ENCODE peak calls at places on chromosomes 6 and 20, in eight cellular contexts. Z is cardiac fibroblast; D is CD8-positive, alpha-beta memory T cell; Q is osteoblast; V is CD4-positive, CD25-positive, alpha-beta regulatory T cell; W is astrocyte of the spinal cord; L is right cardiac atrium; U is OCI-LY7. N is an unnamed sample.

GRCh38 chr20:289693-290080 is 863 bp downstream of the C20orf96 start:
- DNase-seq in Q (no peak), Z (peak), D (no peak), W (no peak), U (no peak), L (no peak), V (peak), N (no peak)

GRCh38 chr6:29589423-29590048 is 4.6 kb downstream of the OR2H2 start:
- DNase-seq in V (peak), L (no peak), Q (no peak), Z (peak), W (peak), U (peak), D (peak), N (peak)

GRCh38 chr6:108944058-108944457 is 95.8 kb downstream of the ARMC2 start:
- DNase-seq in W (peak), Q (no peak), U (peak), V (no peak), D (no peak), Z (peak), L (no peak), N (no peak)

GRCh38 chr6:132811276-132811675 is 3.1 kb upstream of the RPS12 start:
- DNase-seq in D (no peak), Z (peak), Q (no peak), U (no peak), L (no peak), W (peak), V (no peak), N (no peak)

GRCh38 chr20:5928063-5928462 is 22.3 kb downstream of the TRMT6 start:
- DNase-seq in D (no peak), V (no peak), Z (no peak), Q (no peak), U (no peak), L (no peak), W (no peak), N (no peak)

GRCh38 chr20:46642265-46642942 is 8.9 kb downstream of the SLC13A3 start:
- DNase-seq in D (no peak), L (no peak), U (no peak), Z (no peak), W (no peak), V (no peak), Q (no peak), N (no peak)

GRCh38 chr6:140581601-140582000 is 1207.2 kb upstream of the CITED2 start:
- DNase-seq in L (no peak), Q (no peak), Z (no peak), U (no peak), D (no peak), W (no peak), V (peak), N (no peak)

GRCh38 chr6:81834141-81834621 is 81.7 kb upstream of the TENT5A start:
- DNase-seq in Q (no peak), V (no peak), L (peak), Z (peak), U (no peak), W (peak), D (no peak), N (no peak)

GRCh38 chr20:6637160-6637579 is 130.3 kb upstream of the BMP2 start:
- DNase-seq in Q (no peak), V (no peak), Z (no peak), L (no peak), D (no peak), W (no peak), U (no peak), N (no peak)

GRCh38 chr6:56840467-56841371 is 114.2 kb upstream of the BEND6 start:
- DNase-seq in V (no peak), U (no peak), L (no peak), Q (peak), D (no peak), Z (peak), W (peak), N (no peak)

GRCh38 chr6:56401477-56402070 is 154.2 kb upstream of the COL21A1 start:
- DNase-seq in U (no peak), W (no peak), L (no peak), V (no peak), Z (no peak), Q (peak), D (no peak), N (no peak)

GRCh38 chr6:81864124-81864523 is 111.6 kb upstream of the TENT5A start:
- DNase-seq in W (no peak), Z (no peak), V (no peak), L (no peak), Q (no peak), U (no peak), D (no peak), N (no peak)

GRCh38 chr6:24492475-24492874 is 2.3 kb upstream of the ALDH5A1 start:
- DNase-seq in Z (peak), W (no peak), Q (no peak), U (peak), L (peak), V (no peak), D (no peak), N (no peak)

GRCh38 chr6:129263117-129263516 is 380.2 kb downstream of the LAMA2 start:
- DNase-seq in Z (no peak), U (no peak), L (no peak), D (no peak), W (no peak), Q (no peak), V (no peak), N (no peak)

GRCh38 chr6:139287868-139288267 is 3.9 kb downstream of the TXLNB start:
- DNase-seq in W (no peak), L (no peak), U (peak), Z (no peak), Q (no peak), V (no peak), D (no peak), N (no peak)

GRCh38 chr6:143141442-143141841 is 80.8 kb downstream of the AIG1 start:
- DNase-seq in Z (no peak), Q (no peak), W (no peak), U (no peak), V (no peak), L (no peak), D (no peak), N (peak)

GRCh38 chr6:49919261-49919660 is 44.7 kb downstream of the DEFB114 start:
- DNase-seq in W (no peak), U (no peak), Q (no peak), Z (no peak), V (no peak), L (no peak), D (no peak), N (no peak)

GRCh38 chr6:113433506-113433991 is 423.6 kb upstream of the MARCKS start:
- DNase-seq in D (no peak), Q (peak), U (no peak), Z (peak), V (no peak), W (no peak), L (peak), N (peak)

GRCh38 chr20:6466065-6466810 is 301.2 kb upstream of the BMP2 start:
- DNase-seq in V (no peak), D (no peak), L (peak), Z (peak), W (no peak), U (no peak), Q (no peak), N (no peak)

GRCh38 chr6:14804001-14804401 is 441.9 kb upstream of the JARID2 start:
- DNase-seq in V (no peak), D (no peak), U (no peak), L (no peak), W (peak), Z (no peak), Q (no peak), N (no peak)

GRCh38 chr6:144758602-144759001 is 473.5 kb downstream of the UTRN start:
- DNase-seq in W (peak), Q (no peak), U (no peak), V (peak), Z (peak), L (no peak), D (no peak), N (no peak)

GRCh38 chr20:37567671-37568588 is 40.3 kb upstream of the BLCAP start:
- DNase-seq in Q (peak), U (no peak), L (no peak), V (no peak), Z (no peak), D (no peak), W (peak), N (peak)

GRCh38 chr6:99458319-99458718 is 33.2 kb upstream of the PNISR start:
- DNase-seq in V (peak), L (no peak), Z (peak), D (no peak), W (peak), U (peak), Q (no peak), N (no peak)

GRCh38 chr6:136440187-136440582 is 110.0 kb downstream of the MAP7 start:
- DNase-seq in W (no peak), U (no peak), V (no peak), Q (no peak), L (no peak), D (no peak), Z (no peak), N (no peak)

GRCh38 chr20:2914160-2914559 is 40.9 kb downstream of the PTPRA start:
- DNase-seq in L (no peak), U (peak), D (no peak), V (peak), Q (peak), W (peak), Z (peak), N (no peak)

GRCh38 chr20:33475381-33476160 is 14.3 kb upstream of the CBFA2T2 start:
- DNase-seq in L (peak), U (no peak), Z (no peak), D (no peak), V (no peak), Q (peak), W (no peak), N (no peak)

GRCh38 chr20:38377039-38377715 is 30.9 kb downstream of the LBP start:
- DNase-seq in V (no peak), W (no peak), U (no peak), Z (no peak), Q (no peak), D (no peak), L (no peak), N (no peak)

GRCh38 chr6:14775528-14775927 is 470.3 kb upstream of the JARID2 start:
- DNase-seq in L (no peak), D (no peak), W (no peak), Z (peak), V (no peak), U (no peak), Q (no peak), N (no peak)

GRCh38 chr20:62350098-62350628 is 16.9 kb downstream of the LAMA5 start:
- DNase-seq in Z (no peak), L (peak), U (no peak), D (no peak), Q (no peak), W (no peak), V (no peak), N (no peak)

GRCh38 chr20:40687384-40688128 is 1.5 kb downstream of the MAFB start:
- DNase-seq in Z (peak), Q (no peak), V (no peak), D (no peak), W (no peak), U (no peak), L (peak), N (no peak)

GRCh38 chr6:84651583-84651982 is 112.8 kb downstream of the TBX18 start:
- DNase-seq in W (no peak), V (no peak), D (no peak), L (no peak), Z (no peak), U (no peak), Q (no peak), N (no peak)

GRCh38 chr6:37765182-37765780 is 54.2 kb upstream of the ZFAND3 start:
- DNase-seq in Q (no peak), W (no peak), D (no peak), U (no peak), V (no peak), L (no peak), Z (no peak), N (peak)

GRCh38 chr6:20978176-20978614 is 443.9 kb downstream of the CDKAL1 start:
- DNase-seq in Q (no peak), L (no peak), W (peak), Z (peak), U (no peak), D (no peak), V (peak), N (peak)

GRCh38 chr6:15299430-15300131 is 53.7 kb downstream of the JARID2 start:
- DNase-seq in W (no peak), U (peak), Z (peak), Q (peak), D (peak), V (peak), L (peak), N (no peak)

GRCh38 chr6:90253631-90254030 is 43.0 kb downstream of the BACH2 start:
- DNase-seq in Z (no peak), U (no peak), Q (peak), L (no peak), V (no peak), W (no peak), D (no peak), N (no peak)

GRCh38 chr20:38426006-38426405 is 9.1 kb downstream of the SNHG17 start:
- DNase-seq in Z (peak), V (no peak), L (no peak), Q (peak), U (no peak), D (no peak), W (peak), N (no peak)

DNA sequence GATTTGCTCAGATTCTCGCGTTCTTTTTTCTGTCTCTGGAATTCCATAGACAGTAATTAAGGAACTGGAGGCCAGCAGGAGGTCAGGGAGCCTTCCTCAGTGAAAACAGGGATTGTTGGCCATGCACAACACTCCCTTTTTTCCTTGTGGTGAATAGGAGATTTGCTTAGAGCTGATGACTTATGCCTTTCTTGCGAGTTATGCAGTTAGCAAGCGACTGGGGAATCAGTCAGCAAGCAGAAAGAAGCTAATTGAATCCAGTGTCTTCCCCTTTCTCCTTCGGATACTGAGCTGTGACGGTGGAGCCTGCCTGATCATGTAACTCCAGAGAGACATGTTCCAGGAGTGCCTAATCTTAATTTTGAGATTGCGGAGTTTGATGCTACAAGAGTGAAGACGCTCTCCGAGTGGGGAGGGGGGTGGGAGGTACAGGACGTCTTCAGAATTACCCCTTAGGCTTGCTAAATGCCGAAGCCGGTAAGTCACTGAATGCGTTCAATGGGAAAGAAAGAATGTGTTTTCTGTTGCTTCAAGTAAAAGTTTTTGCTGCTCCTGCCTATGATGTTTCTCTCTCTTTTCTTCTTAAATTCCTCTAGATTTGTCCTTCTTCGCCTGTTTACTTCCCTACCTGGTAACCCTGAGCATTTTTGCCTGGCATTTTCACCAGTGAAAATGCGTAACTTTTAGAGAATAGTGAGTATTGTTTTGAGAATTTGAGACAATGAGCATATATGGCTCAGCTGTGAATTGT is 165.9 kb downstream of the SASH1 start:
- DNase-seq in V (no peak), Z (peak), Q (no peak), W (peak), D (no peak), U (no peak), L (no peak), N (no peak)
- H3K4me3 ChIP-seq in V (no peak), Z (no peak), Q (peak), W (peak), D (no peak), U (no peak), L (peak), N (peak)

GRCh38 chr6:42047790-42048405 is 2.4 kb upstream of the TAF8 start:
- DNase-seq in D (no peak), Q (peak), L (no peak), W (peak), U (peak), V (no peak), Z (no peak), N (no peak)

GRCh38 chr6:42050897-42051653 is 751 bp downstream of the TAF8 start:
- DNase-seq in Z (no peak), U (peak), L (no peak), W (no peak), D (no peak), V (no peak), Q (no peak), N (no peak)

GRCh38 chr6:42047220-42047590 is 3.1 kb upstream of the TAF8 start:
- DNase-seq in V (no peak), Q (no peak), W (no peak), Z (no peak), D (no peak), U (no peak), L (no peak), N (no peak)

GRCh38 chr6:42050011-42050896 is at the start of gene TAF8:
- DNase-seq in Q (peak), L (peak), V (peak), Z (peak), D (peak), U (peak), W (peak), N (peak)

GRCh38 chr6:42049116-42049809 is 1.1 kb upstream of the TAF8 start:
- DNase-seq in V (peak), Q (no peak), L (peak), Z (no peak), D (peak), W (no peak), U (peak), N (no peak)
- H3K4me3 ChIP-seq in V (peak), Q (peak), L (peak), Z (peak), D (peak), W (peak), U (peak), N (peak)

DNA sequence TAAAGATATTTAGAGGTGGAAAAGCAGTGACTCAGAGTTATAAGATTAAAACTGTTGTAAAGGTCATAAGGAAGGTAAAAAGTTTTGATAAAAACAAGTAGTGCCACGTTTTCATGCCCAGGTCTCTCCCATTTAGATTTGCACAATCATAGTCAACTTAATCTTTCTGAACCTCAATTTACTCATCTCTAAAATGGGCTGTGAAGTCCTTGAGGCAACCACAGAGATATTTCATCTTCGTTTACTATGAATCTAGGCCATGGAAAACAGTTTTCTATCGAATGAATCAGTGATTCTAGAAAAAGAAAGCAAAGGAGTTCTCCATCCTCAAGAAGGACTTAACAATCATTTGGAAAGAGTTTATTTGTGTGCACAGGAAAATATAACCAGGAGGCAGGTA is 190.2 kb downstream of the EDN1 start:
- DNase-seq in U (no peak), Z (no peak), Q (no peak), W (no peak), L (no peak), V (no peak), D (no peak), N (no peak)
- H3K4me3 ChIP-seq in U (no peak), Z (no peak), Q (no peak), W (no peak), L (no peak), V (no peak), D (no peak), N (no peak)

DNA sequence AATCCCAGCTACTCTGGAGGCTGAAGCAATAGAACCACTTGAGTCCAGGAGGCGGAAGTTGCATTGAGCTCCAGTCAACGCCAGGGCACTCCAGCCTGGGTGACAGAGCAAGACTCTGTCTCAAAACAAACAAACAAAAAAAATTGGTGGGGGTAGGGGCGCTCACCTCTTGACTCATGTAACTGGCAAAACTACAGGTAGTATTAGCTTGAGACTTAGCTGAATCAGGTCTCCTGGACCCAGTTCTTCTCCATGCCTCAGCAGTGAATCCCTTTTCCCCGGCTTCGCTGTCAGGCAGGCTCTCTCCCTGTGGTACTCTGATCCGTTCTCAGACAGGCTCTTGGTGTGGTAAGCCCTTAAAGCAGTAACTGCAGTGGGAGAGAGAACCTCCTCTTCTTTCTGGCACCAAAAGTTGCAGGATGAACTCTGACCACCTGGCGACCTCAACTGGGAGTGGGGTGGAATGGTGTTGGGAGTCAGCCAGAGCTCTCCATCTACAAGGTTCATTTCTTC is 12.9 kb downstream of the SLC9A8 start:
- DNase-seq in Z (no peak), D (no peak), L (no peak), U (no peak), W (no peak), V (no peak), Q (no peak), N (no peak)
- H3K4me3 ChIP-seq in Z (no peak), D (no peak), L (no peak), U (no peak), W (no peak), V (no peak), Q (no peak), N (no peak)

GRCh38 chr20:19784511-19785172 is 26.6 kb downstream of the RIN2 start:
- DNase-seq in D (no peak), W (peak), U (peak), Q (peak), V (peak), Z (peak), L (peak), N (peak)
- H3K4me3 ChIP-seq in D (no peak), W (no peak), U (no peak), Q (peak), V (no peak), Z (no peak), L (no peak), N (peak)

GRCh38 chr6:30769853-30770160 is 25.5 kb upstream of the IER3 start:
- DNase-seq in W (no peak), Q (no peak), Z (no peak), L (no peak), V (no peak), U (no peak), D (no peak), N (no peak)
- H3K4me3 ChIP-seq in W (no peak), Q (no peak), Z (no peak), L (no peak), V (no peak), U (no peak), D (peak), N (no peak)

GRCh38 chr20:64076061-64076997 is 3.0 kb downstream of the RGS19 start:
- DNase-seq in Z (no peak), V (no peak), Q (no peak), D (no peak), W (no peak), L (peak), U (no peak), N (no peak)
- H3K4me3 ChIP-seq in Z (no peak), V (no peak), Q (no peak), D (peak), W (no peak), L (no peak), U (peak), N (no peak)

DNA sequence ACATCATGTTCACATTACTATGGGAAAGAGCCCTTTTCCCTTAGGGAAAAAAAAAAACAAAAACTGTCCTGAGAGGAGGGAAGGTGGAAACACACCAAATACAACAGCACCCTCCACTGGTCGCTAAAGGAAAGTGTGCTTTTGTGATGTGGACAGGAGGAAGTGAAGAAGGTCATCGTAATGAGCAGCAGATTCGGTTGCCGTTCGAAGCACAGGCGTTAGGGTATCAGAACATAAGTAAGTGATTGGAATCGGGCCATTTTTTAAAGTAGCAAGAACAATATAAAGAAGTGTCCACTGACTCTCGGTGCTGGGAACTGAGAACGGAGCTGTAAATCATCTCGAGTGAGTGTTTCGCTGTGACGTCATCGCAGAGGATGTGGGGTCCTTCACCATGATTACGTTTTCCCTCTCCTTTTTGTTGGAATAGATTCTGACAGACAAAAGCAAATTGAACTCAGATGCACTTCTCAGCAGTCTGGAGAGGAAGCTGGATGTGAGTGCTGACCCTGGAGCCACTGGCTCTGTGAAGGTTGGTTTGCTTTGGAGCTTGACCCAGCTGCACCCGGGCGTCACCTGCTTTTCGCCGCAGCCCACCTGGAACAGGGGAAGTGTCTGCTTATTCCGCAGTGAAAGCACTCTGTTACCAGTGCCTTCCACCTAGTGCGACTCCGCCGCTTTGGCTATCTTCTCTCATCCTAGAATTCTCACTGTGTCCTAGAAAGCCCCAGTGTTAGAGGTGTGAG is 203.6 kb upstream of the GMDS start:
- DNase-seq in W (peak), L (peak), Z (peak), U (peak), Q (peak), V (peak), D (no peak), N (peak)
- H3K4me3 ChIP-seq in W (peak), L (peak), Z (no peak), U (no peak), Q (peak), V (peak), D (no peak), N (peak)

N was measured in SK-N-MC.